ENCODE peak calls at places on chromosomes 12 and 14, in ten cellular contexts. Q is heart right ventricle, Y is NCI-H2081, Z is fibroblast of the aortic adventitia, T is neural progenitor cell, R is renal cortical epithelial cell, E is mammary epithelial cell, O is lung, A is astrocyte of the hippocampus, B is Calu3. D is an unnamed sample.

GRCh38 chr12:120735181-120735580 is 9.6 kb downstream of the ACADS start:
- DNase-seq in Z (no peak), B (no peak), A (no peak), T (no peak), Q (no peak), E (no peak), R (no peak), O (no peak), Y (no peak), D (no peak)

GRCh38 chr14:98444077-98444476 is 827.9 kb downstream of the BCL11B start:
- DNase-seq in A (no peak), T (no peak), Q (no peak), B (no peak), O (no peak), R (no peak), Y (no peak), Z (no peak), E (no peak), D (no peak)

GRCh38 chr14:77844802-77845201 is 44.9 kb downstream of the ADCK1 start:
- DNase-seq in Q (no peak), R (no peak), T (no peak), E (no peak), O (no peak), Z (no peak), B (no peak), A (no peak), Y (no peak), D (no peak)

GRCh38 chr14:105925615-105926414 is 399.4 kb downstream of the TMEM121 start:
- DNase-seq in Y (no peak), O (no peak), Q (no peak), E (no peak), T (no peak), A (no peak), R (no peak), B (no peak), Z (no peak), D (no peak)

GRCh38 chr12:98998697-98999299 is 353.7 kb downstream of the APAF1 start:
- DNase-seq in Z (peak), R (peak), Y (peak), A (peak), T (peak), E (peak), B (no peak), Q (no peak), O (no peak), D (peak)

GRCh38 chr14:34623506-34623905 is 6.4 kb downstream of the SNX6 start:
- DNase-seq in Z (no peak), O (no peak), T (no peak), A (no peak), R (no peak), E (peak), Q (no peak), Y (no peak), B (no peak), D (no peak)

GRCh38 chr12:14273911-14274306 is 91.6 kb upstream of the ATF7IP start:
- DNase-seq in Z (no peak), E (no peak), T (no peak), O (no peak), B (no peak), Q (no peak), R (no peak), A (no peak), Y (no peak), D (peak)

GRCh38 chr12:85440273-85440672 is 160.3 kb downstream of the ALX1 start:
- DNase-seq in R (no peak), O (no peak), Z (no peak), B (no peak), Q (no peak), Y (no peak), A (no peak), T (no peak), E (no peak), D (no peak)

GRCh38 chr12:93204896-93205295 is 172.8 kb upstream of the NUDT4 start:
- DNase-seq in T (no peak), R (no peak), B (no peak), E (no peak), O (no peak), Y (no peak), Z (no peak), Q (no peak), A (no peak), D (no peak)

GRCh38 chr12:108597559-108598471 is at the start of gene TMEM119:
- DNase-seq in B (no peak), A (peak), Z (peak), Y (no peak), O (peak), Q (no peak), R (no peak), E (no peak), T (peak), D (peak)